ENCODE peak calls at places on chromosomes 5 and 9, in seven cellular contexts. F, W, L, U, K, X and I are unnamed samples.

GRCh38 chr9:7520396-7520795 is 279.2 kb downstream of the DMAC1 start:
- DNase-seq in X (no peak), F (no peak), W (no peak), K (no peak), U (no peak), L (no peak), I (no peak)

GRCh38 chr5:171534009-171534895 is 114.8 kb downstream of the FGF18 start:
- DNase-seq in W (no peak), F (no peak), U (no peak), K (no peak), X (no peak), L (no peak), I (no peak)

GRCh38 chr5:149635394-149635793 is 54.1 kb downstream of the ARHGEF37 start:
- DNase-seq in L (no peak), F (no peak), X (no peak), W (no peak), K (no peak), U (peak; percentile 68), I (no peak)

GRCh38 chr5:93576015-93576414 is 5.0 kb downstream of the NR2F1-AS1 start:
- DNase-seq in U (no peak), W (no peak), F (no peak), K (no peak), L (no peak), X (no peak), I (peak; percentile 7)

GRCh38 chr5:96079075-96079474 is 117.4 kb upstream of the ELL2 start:
- DNase-seq in X (no peak), W (peak; percentile 58), U (peak; percentile 92), K (peak; percentile 78), L (peak; percentile 74), F (peak; percentile 83), I (no peak)

GRCh38 chr5:25570067-25570583 is 925.3 kb upstream of the CDH10 start:
- DNase-seq in F (no peak), X (no peak), W (no peak), K (no peak), L (no peak), U (no peak), I (no peak)

GRCh38 chr9:108673386-108673785 is 182.4 kb downstream of the ACTL7B start:
- DNase-seq in W (no peak), F (no peak), X (no peak), L (peak; percentile 69), K (peak; percentile 48), U (no peak), I (no peak)

GRCh38 chr9:31799953-31800609 is 584.4 kb upstream of the ACO1 start:
- DNase-seq in W (no peak), K (no peak), X (no peak), L (no peak), U (peak; percentile 27), F (peak; percentile 47), I (no peak)

GRCh38 chr9:35426627-35427026 is 63.3 kb upstream of the RUSC2 start:
- DNase-seq in U (no peak), K (no peak), W (no peak), F (peak; percentile 9), L (no peak), X (no peak), I (no peak)

GRCh38 chr9:77224750-77225312 is 47.5 kb downstream of the VPS13A start:
- DNase-seq in U (peak; percentile 82), L (no peak), K (peak; percentile 48), F (peak; percentile 75), W (no peak), X (no peak), I (no peak)

GRCh38 chr9:37289631-37290030 is 132.9 kb upstream of the GRHPR start:
- DNase-seq in L (no peak), F (no peak), W (no peak), X (no peak), K (no peak), U (no peak), I (no peak)

GRCh38 chr9:121296213-121297127 is 28.5 kb downstream of the GSN start:
- DNase-seq in L (no peak), F (no peak), U (no peak), W (no peak), K (no peak), X (no peak), I (no peak)